ENCODE peak calls at places on chromosome X, in six cellular contexts. N is IMR-90; Y is neural progenitor cell; Q is CD8-positive, alpha-beta T cell; A is endothelial cell of umbilical vein; Z is stomach. C is an unnamed sample.

GRCh38 chrX:129449141-129449540 is 74.1 kb downstream of the SMARCA1 start:
- DNase-seq in Z (no peak), N (no peak), Q (no peak), A (no peak), Y (no peak), C (no peak)

GRCh38 chrX:14065800-14066199 is 36.1 kb upstream of the GEMIN8 start:
- DNase-seq in Z (no peak), A (no peak), N (no peak), Q (no peak), Y (no peak), C (no peak)

GRCh38 chrX:140764401-140764919 is 54.9 kb downstream of the LINC00632 start:
- DNase-seq in A (peak), Z (no peak), Y (peak), N (peak), Q (no peak), C (peak)

GRCh38 chrX:48003367-48003757 is 427 bp downstream of the ZNF182 start:
- DNase-seq in A (no peak), Z (no peak), Y (peak), N (no peak), Q (no peak), C (no peak)

GRCh38 chrX:118221733-118222132 is 105.1 kb upstream of the KLHL13 start:
- DNase-seq in Y (no peak), A (peak), Z (no peak), N (no peak), Q (no peak), C (no peak)

GRCh38 chrX:44675364-44676024 is 132.8 kb upstream of the FUNDC1 start:
- DNase-seq in Q (no peak), A (peak), Y (no peak), N (peak), Z (no peak), C (peak)

GRCh38 chrX:103741879-103742278 is 31.2 kb downstream of the TMEM31 start:
- DNase-seq in A (no peak), Y (no peak), Q (no peak), Z (no peak), N (no peak), C (no peak)

GRCh38 chrX:120781416-120781815 is 94.2 kb downstream of the CT47B1 start:
- DNase-seq in Q (no peak), Z (no peak), Y (no peak), A (peak), N (no peak), C (no peak)

GRCh38 chrX:40158036-40158706 is 60.4 kb upstream of the BCOR start:
- DNase-seq in Q (peak), N (peak), Y (peak), Z (no peak), A (no peak), C (no peak)

GRCh38 chrX:13151806-13152510 is 107.5 kb upstream of the FAM9C start:
- DNase-seq in Y (no peak), A (peak), Q (peak), Z (no peak), N (peak), C (peak)

GRCh38 chrX:39174761-39175417 is 373.6 kb downstream of the MID1IP1 start:
- DNase-seq in Q (peak), Y (no peak), Z (peak), N (no peak), A (peak), C (no peak)

GRCh38 chrX:109049416-109049815 is 313.1 kb upstream of the IRS4 start:
- DNase-seq in Q (no peak), N (no peak), A (no peak), Z (no peak), Y (no peak), C (no peak)

GRCh38 chrX:14832151-14832550 is 40.7 kb downstream of the FANCB start:
- DNase-seq in A (no peak), Q (no peak), Y (no peak), Z (no peak), N (peak), C (peak)

GRCh38 chrX:13506574-13506973 is 62.8 kb upstream of the EGFL6 start:
- DNase-seq in Y (peak), Z (peak), Q (peak), A (peak), N (peak), C (peak)

GRCh38 chrX:68691921-68692320 is 44.5 kb downstream of the STARD8 start:
- DNase-seq in Z (no peak), N (no peak), Q (no peak), Y (no peak), A (no peak), C (no peak)

GRCh38 chrX:69152398-69152797 is 12.9 kb downstream of the PJA1 start:
- DNase-seq in N (no peak), Z (no peak), Y (no peak), A (no peak), Q (no peak), C (no peak)

GRCh38 chrX:108165349-108166111 is 74.0 kb downstream of the ATG4A start:
- DNase-seq in N (peak), Z (peak), A (peak), Y (peak), Q (no peak), C (peak)

GRCh38 chrX:16807976-16808542 is 21.8 kb downstream of the TXLNG start:
- DNase-seq in Y (no peak), Q (no peak), N (peak), Z (no peak), A (peak), C (peak)

GRCh38 chrX:39907964-39908616 is 189.7 kb downstream of the BCOR start:
- DNase-seq in Y (no peak), Z (peak), Q (no peak), N (peak), A (peak), C (peak)

GRCh38 chrX:104137496-104137895 is 19.3 kb downstream of the SLC25A53 start:
- DNase-seq in Q (no peak), Y (no peak), N (no peak), A (peak), Z (no peak), C (peak)

GRCh38 chrX:67100031-67100884 is 443.6 kb upstream of the AR start:
- DNase-seq in N (no peak), Y (no peak), Z (no peak), Q (no peak), A (no peak), C (no peak)

GRCh38 chrX:13647709-13648212 is 5.2 kb upstream of the TCEANC start:
- DNase-seq in Y (no peak), Z (peak), Q (peak), A (peak), N (peak), C (peak)

GRCh38 chrX:129522184-129523059 is 868 bp downstream of the SMARCA1 start:
- DNase-seq in Q (no peak), N (peak), A (peak), Z (peak), Y (peak), C (peak)

GRCh38 chrX:45851434-45851991 is 650.8 kb upstream of the DIPK2B start:
- DNase-seq in N (no peak), Q (peak), A (peak), Y (peak), Z (peak), C (no peak)

GRCh38 chrX:149370097-149370496 is 135.0 kb downstream of the IDS start:
- DNase-seq in Y (no peak), Z (no peak), A (no peak), Q (no peak), N (no peak), C (no peak)

GRCh38 chrX:133926809-133927208 is 58.6 kb downstream of the GPC3 start:
- DNase-seq in Z (no peak), Q (no peak), Y (no peak), A (no peak), N (no peak), C (no peak)

GRCh38 chrX:31225819-31226218 is 154.0 kb upstream of the FTHL17 start:
- DNase-seq in Y (no peak), Q (no peak), A (no peak), Z (no peak), N (no peak), C (no peak)

GRCh38 chrX:130974323-130974722 is 71.3 kb upstream of the ENOX2 start:
- DNase-seq in Q (no peak), Z (no peak), N (peak), Y (no peak), A (no peak), C (peak)

GRCh38 chrX:2710041-2710471 is 19.0 kb downstream of the CD99 start:
- DNase-seq in Y (no peak), A (peak), N (peak), Z (no peak), Q (peak), C (peak)

GRCh38 chrX:16771483-16772398 is 14.5 kb upstream of the TXLNG start:
- DNase-seq in N (peak), A (peak), Y (peak), Q (no peak), Z (no peak), C (peak)

GRCh38 chrX:120316587-120317283 is 5.5 kb upstream of the TMEM255A start:
- DNase-seq in A (no peak), N (peak), Q (no peak), Y (no peak), Z (no peak), C (no peak)

GRCh38 chrX:13488706-13489105 is 80.7 kb upstream of the EGFL6 start:
- DNase-seq in Z (no peak), N (no peak), Q (no peak), Y (no peak), A (no peak), C (no peak)

GRCh38 chrX:120207009-120207610 is 43.5 kb upstream of the ZBTB33 start:
- DNase-seq in Y (no peak), N (no peak), Q (no peak), A (no peak), Z (no peak), C (no peak)

GRCh38 chrX:22041931-22042530 is 9.9 kb downstream of the PHEX start:
- DNase-seq in Y (no peak), A (no peak), Z (no peak), N (no peak), Q (no peak), C (no peak)

GRCh38 chrX:23403849-23404248 is 69.2 kb downstream of the PTCHD1 start:
- DNase-seq in Z (no peak), A (no peak), N (no peak), Q (no peak), Y (peak), C (no peak)
- TF ChIP-seq CTCF in Z (no peak), A (no peak), N (no peak), Q (no peak), Y (peak), C (peak)

DNA sequence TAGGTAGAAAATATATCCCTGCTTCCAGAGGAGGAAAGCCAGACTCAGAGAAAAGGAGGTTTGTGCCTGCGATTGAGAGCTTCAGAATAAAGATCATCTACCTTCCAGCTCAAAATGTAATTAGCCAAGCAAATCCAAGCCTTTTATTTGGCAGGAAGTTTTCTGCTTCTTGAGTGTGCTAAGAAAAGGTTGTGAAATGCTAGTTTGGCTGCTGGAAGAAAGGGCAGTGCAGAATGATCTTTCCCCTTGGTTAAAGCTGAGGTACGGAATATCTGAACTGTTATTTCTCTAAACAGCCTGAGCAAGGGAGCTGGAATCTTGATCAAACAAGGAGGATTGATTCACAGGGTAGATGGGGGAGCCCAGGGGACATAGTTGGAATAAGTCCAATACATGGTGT is 59.7 kb upstream of the VCX3B start:
- DNase-seq in Z (no peak), N (no peak), A (no peak), Y (no peak), Q (no peak), C (no peak)
- H3K27ac ChIP-seq in Z (peak), N (no peak), A (no peak), Y (no peak), Q (no peak), C (no peak)

GRCh38 chrX:154735695-154736393 is 15.0 kb downstream of the GAB3 start:
- DNase-seq in Z (no peak), Q (no peak), Y (no peak), A (peak), N (peak), C (peak)

GRCh38 chrX:154732421-154733071 is 18.3 kb downstream of the GAB3 start:
- DNase-seq in A (peak), Z (no peak), Q (no peak), N (peak), Y (no peak), C (peak)

GRCh38 chrX:154731881-154732280 is 19.0 kb downstream of the GAB3 start:
- DNase-seq in N (peak), A (no peak), Q (no peak), Z (no peak), Y (no peak), C (peak)

GRCh38 chrX:154733072-154733425 is 17.8 kb downstream of the GAB3 start:
- DNase-seq in Z (no peak), Q (no peak), A (no peak), Y (no peak), N (no peak), C (peak)

GRCh38 chrX:154734101-154734781 is 16.6 kb downstream of the GAB3 start:
- DNase-seq in Z (no peak), Y (no peak), N (peak), A (peak), Q (peak), C (peak)
- H3K4me3 ChIP-seq in Z (no peak), Y (no peak), N (no peak), A (no peak), Q (peak), C (no peak)

GRCh38 chrX:50617183-50617582 is 146.6 kb upstream of the DGKK start:
- DNase-seq in Y (no peak), A (no peak), N (no peak), Q (no peak), Z (no peak), C (no peak)
- TF ChIP-seq CTCF in Y (no peak), A (no peak), N (no peak), Q (no peak), Z (no peak), C (no peak)

DNA sequence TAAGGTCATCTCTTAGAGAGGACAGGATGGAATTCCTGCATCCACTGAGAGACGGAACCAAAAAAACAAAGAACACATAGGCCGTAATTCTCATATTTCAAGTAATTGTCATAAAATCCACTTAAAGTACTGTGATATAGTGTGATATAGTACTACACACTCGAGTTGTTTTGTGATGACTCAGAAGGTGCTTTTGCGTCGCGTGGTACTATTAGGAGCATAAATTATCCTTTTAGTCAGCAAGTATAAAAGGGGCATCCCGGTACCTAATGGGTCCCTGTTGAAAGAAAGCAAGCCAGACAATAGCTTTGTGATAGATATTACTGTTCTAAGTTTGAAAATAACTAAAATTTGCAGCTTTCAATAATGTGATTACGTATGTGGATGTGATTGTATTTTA is 55.3 kb downstream of the GPR143 start:
- DNase-seq in A (no peak), Z (no peak), N (no peak), Y (no peak), Q (no peak), C (no peak)
- H3K27ac ChIP-seq in A (no peak), Z (no peak), N (no peak), Y (no peak), Q (no peak), C (no peak)

C was measured in brain microvascular endothelial cell.